ENCODE peak calls at places on chromosomes 5 and 9, in nine cellular contexts. One of them, this sample, is unnamed.

GRCh38 chr9:110919609-110920008 is 118.7 kb downstream of the LPAR1 start:
- DNase-seq in stimulated activated CD8-positive, alpha-beta memory T cell treated with anti-CD3 and anti-CD28 coated beads, Interleukin-7, amount 100 ng/mL, for 1 hour: no peak
- DNase-seq in EH: peak
- DNase-seq in stimulated activated CD4-positive, alpha-beta T cell treated with anti-CD3 and anti-CD28 coated beads, Interleukin-2, amount 100 ng/mL, for 48 hours: no peak
- DNase-seq in NCI-H1105: no peak
- DNase-seq in A549: peak
- DNase-seq in ovary: no peak
- DNase-seq in astrocyte of the hippocampus: peak
- DNase-seq in vagina: no peak
- DNase-seq in this sample: no peak

GRCh38 chr5:73496984-73497457 is 1.2 kb upstream of the BTF3 start:
- DNase-seq in stimulated activated CD8-positive, alpha-beta memory T cell treated with anti-CD3 and anti-CD28 coated beads, Interleukin-7, amount 100 ng/mL, for 1 hour: no peak
- DNase-seq in EH: peak
- DNase-seq in stimulated activated CD4-positive, alpha-beta T cell treated with anti-CD3 and anti-CD28 coated beads, Interleukin-2, amount 100 ng/mL, for 48 hours: no peak
- DNase-seq in NCI-H1105: peak
- DNase-seq in A549: peak
- DNase-seq in ovary: no peak
- DNase-seq in astrocyte of the hippocampus: peak
- DNase-seq in vagina: no peak
- DNase-seq in this sample: no peak

GRCh38 chr5:89315194-89315593 is 432.2 kb upstream of the MEF2C start:
- DNase-seq in stimulated activated CD8-positive, alpha-beta memory T cell treated with anti-CD3 and anti-CD28 coated beads, Interleukin-7, amount 100 ng/mL, for 1 hour: no peak
- DNase-seq in EH: no peak
- DNase-seq in stimulated activated CD4-positive, alpha-beta T cell treated with anti-CD3 and anti-CD28 coated beads, Interleukin-2, amount 100 ng/mL, for 48 hours: no peak
- DNase-seq in NCI-H1105: no peak
- DNase-seq in A549: no peak
- DNase-seq in ovary: peak
- DNase-seq in astrocyte of the hippocampus: peak
- DNase-seq in vagina: no peak
- DNase-seq in this sample: no peak

GRCh38 chr5:124631874-124632550 is 114.4 kb downstream of the ZNF608 start:
- DNase-seq in stimulated activated CD8-positive, alpha-beta memory T cell treated with anti-CD3 and anti-CD28 coated beads, Interleukin-7, amount 100 ng/mL, for 1 hour: no peak
- DNase-seq in EH: no peak
- DNase-seq in stimulated activated CD4-positive, alpha-beta T cell treated with anti-CD3 and anti-CD28 coated beads, Interleukin-2, amount 100 ng/mL, for 48 hours: no peak
- DNase-seq in NCI-H1105: no peak
- DNase-seq in A549: no peak
- DNase-seq in ovary: no peak
- DNase-seq in astrocyte of the hippocampus: no peak
- DNase-seq in vagina: no peak
- DNase-seq in this sample: no peak

GRCh38 chr9:20312732-20313131 is 309.6 kb downstream of the MLLT3 start:
- DNase-seq in stimulated activated CD8-positive, alpha-beta memory T cell treated with anti-CD3 and anti-CD28 coated beads, Interleukin-7, amount 100 ng/mL, for 1 hour: no peak
- DNase-seq in EH: peak
- DNase-seq in stimulated activated CD4-positive, alpha-beta T cell treated with anti-CD3 and anti-CD28 coated beads, Interleukin-2, amount 100 ng/mL, for 48 hours: no peak
- DNase-seq in NCI-H1105: no peak
- DNase-seq in A549: peak
- DNase-seq in ovary: no peak
- DNase-seq in astrocyte of the hippocampus: no peak
- DNase-seq in vagina: no peak
- DNase-seq in this sample: no peak

GRCh38 chr9:90915693-90916092 is 114.1 kb downstream of the SYK start:
- DNase-seq in stimulated activated CD8-positive, alpha-beta memory T cell treated with anti-CD3 and anti-CD28 coated beads, Interleukin-7, amount 100 ng/mL, for 1 hour: no peak
- DNase-seq in EH: peak
- DNase-seq in stimulated activated CD4-positive, alpha-beta T cell treated with anti-CD3 and anti-CD28 coated beads, Interleukin-2, amount 100 ng/mL, for 48 hours: peak
- DNase-seq in NCI-H1105: no peak
- DNase-seq in A549: peak
- DNase-seq in ovary: no peak
- DNase-seq in astrocyte of the hippocampus: peak
- DNase-seq in vagina: no peak
- DNase-seq in this sample: no peak

GRCh38 chr5:103546858-103547257 is 15.7 kb downstream of the NUDT12 start:
- DNase-seq in stimulated activated CD8-positive, alpha-beta memory T cell treated with anti-CD3 and anti-CD28 coated beads, Interleukin-7, amount 100 ng/mL, for 1 hour: no peak
- DNase-seq in EH: no peak
- DNase-seq in stimulated activated CD4-positive, alpha-beta T cell treated with anti-CD3 and anti-CD28 coated beads, Interleukin-2, amount 100 ng/mL, for 48 hours: no peak
- DNase-seq in NCI-H1105: no peak
- DNase-seq in A549: no peak
- DNase-seq in ovary: no peak
- DNase-seq in astrocyte of the hippocampus: no peak
- DNase-seq in vagina: no peak
- DNase-seq in this sample: no peak

GRCh38 chr5:150321211-150321610 is 18.5 kb upstream of the ARSI start:
- DNase-seq in stimulated activated CD8-positive, alpha-beta memory T cell treated with anti-CD3 and anti-CD28 coated beads, Interleukin-7, amount 100 ng/mL, for 1 hour: no peak
- DNase-seq in EH: no peak
- DNase-seq in stimulated activated CD4-positive, alpha-beta T cell treated with anti-CD3 and anti-CD28 coated beads, Interleukin-2, amount 100 ng/mL, for 48 hours: no peak
- DNase-seq in NCI-H1105: no peak
- DNase-seq in A549: no peak
- DNase-seq in ovary: no peak
- DNase-seq in astrocyte of the hippocampus: no peak
- DNase-seq in vagina: no peak
- DNase-seq in this sample: no peak

GRCh38 chr5:66361070-66361469 is 217.0 kb downstream of the SREK1 start:
- DNase-seq in stimulated activated CD8-positive, alpha-beta memory T cell treated with anti-CD3 and anti-CD28 coated beads, Interleukin-7, amount 100 ng/mL, for 1 hour: no peak
- DNase-seq in EH: no peak
- DNase-seq in stimulated activated CD4-positive, alpha-beta T cell treated with anti-CD3 and anti-CD28 coated beads, Interleukin-2, amount 100 ng/mL, for 48 hours: no peak
- DNase-seq in NCI-H1105: no peak
- DNase-seq in A549: no peak
- DNase-seq in ovary: no peak
- DNase-seq in astrocyte of the hippocampus: no peak
- DNase-seq in vagina: no peak
- DNase-seq in this sample: no peak

GRCh38 chr5:148816357-148816756 is 10.1 kb upstream of the ADRB2 start:
- DNase-seq in stimulated activated CD8-positive, alpha-beta memory T cell treated with anti-CD3 and anti-CD28 coated beads, Interleukin-7, amount 100 ng/mL, for 1 hour: no peak
- DNase-seq in EH: no peak
- DNase-seq in stimulated activated CD4-positive, alpha-beta T cell treated with anti-CD3 and anti-CD28 coated beads, Interleukin-2, amount 100 ng/mL, for 48 hours: no peak
- DNase-seq in NCI-H1105: no peak
- DNase-seq in A549: no peak
- DNase-seq in ovary: no peak
- DNase-seq in astrocyte of the hippocampus: no peak
- DNase-seq in vagina: no peak
- DNase-seq in this sample: no peak

GRCh38 chr9:107816187-107817021 is 326.8 kb upstream of the KLF4 start:
- DNase-seq in stimulated activated CD8-positive, alpha-beta memory T cell treated with anti-CD3 and anti-CD28 coated beads, Interleukin-7, amount 100 ng/mL, for 1 hour: no peak
- DNase-seq in EH: no peak
- DNase-seq in stimulated activated CD4-positive, alpha-beta T cell treated with anti-CD3 and anti-CD28 coated beads, Interleukin-2, amount 100 ng/mL, for 48 hours: no peak
- DNase-seq in NCI-H1105: no peak
- DNase-seq in A549: no peak
- DNase-seq in ovary: no peak
- DNase-seq in astrocyte of the hippocampus: no peak
- DNase-seq in vagina: no peak
- DNase-seq in this sample: no peak

This sample was measured in T-cell.